ENCODE peak calls at places on chromosomes 4 and X, in six cellular contexts. R, Y, J, A, K and D are unnamed samples.

GRCh38 chr4:8510611-8511285 is 69.4 kb upstream of the GPR78 start:
- DNase-seq in A (no peak), K (no peak), J (no peak), Y (no peak), R (no peak), D (no peak)

GRCh38 chr4:47686294-47686872 is 151.5 kb downstream of the CORIN start:
- DNase-seq in Y (peak), A (peak), K (peak), J (peak), R (peak), D (peak)

GRCh38 chrX:17597836-17598434 is 139.4 kb upstream of the SCML1 start:
- DNase-seq in J (no peak), Y (no peak), A (no peak), R (no peak), K (no peak), D (no peak)

GRCh38 chrX:41912922-41913321 is 10.4 kb downstream of the CASK start:
- DNase-seq in R (no peak), J (no peak), Y (no peak), A (no peak), K (no peak), D (no peak)

GRCh38 chr4:106914223-106914622 is 121.9 kb downstream of the DKK2 start:
- DNase-seq in R (no peak), J (no peak), Y (no peak), K (no peak), A (no peak), D (no peak)

GRCh38 chrX:15816453-15816838 is 26.2 kb downstream of the ZRSR2 start:
- DNase-seq in J (no peak), A (no peak), Y (no peak), R (no peak), K (no peak), D (no peak)

GRCh38 chr4:1052231-1052671 is 40.8 kb downstream of the FGFRL1 start:
- DNase-seq in J (no peak), R (no peak), A (no peak), Y (no peak), K (no peak), D (no peak)

GRCh38 chr4:105719214-105719613 is 10.6 kb downstream of the GSTCD start:
- DNase-seq in K (no peak), J (peak), R (no peak), A (no peak), Y (no peak), D (no peak)

GRCh38 chr4:89305028-89305427 is 2.6 kb downstream of the GPRIN3 start:
- DNase-seq in J (no peak), R (no peak), A (no peak), Y (no peak), K (no peak), D (no peak)

GRCh38 chr4:2341261-2341841 is 77.1 kb downstream of the ZFYVE28 start:
- DNase-seq in Y (no peak), A (no peak), R (no peak), J (no peak), K (no peak), D (no peak)

GRCh38 chr4:168560184-168560834 is 63.5 kb downstream of the PALLD start:
- DNase-seq in Y (no peak), R (no peak), J (no peak), K (no peak), A (no peak), D (no peak)

GRCh38 chr4:185839204-185839712 is 27.3 kb upstream of the SORBS2 start:
- DNase-seq in K (no peak), J (no peak), A (no peak), Y (peak), R (peak), D (peak)

GRCh38 chrX:43618376-43619205 is 37.5 kb upstream of the MAOA start:
- DNase-seq in J (peak), Y (no peak), R (peak), A (no peak), K (no peak), D (peak)

GRCh38 chrX:149074429-149074828 is 430.7 kb downstream of the IDS start:
- DNase-seq in K (no peak), J (no peak), R (no peak), Y (no peak), A (peak), D (no peak)

GRCh38 chrX:68428431-68428830 is 4.9 kb downstream of the OPHN1 start:
- DNase-seq in K (no peak), R (no peak), A (no peak), Y (no peak), J (no peak), D (no peak)

GRCh38 chrX:20594985-20595384 is 328.3 kb upstream of the RPS6KA3 start:
- DNase-seq in Y (peak), R (no peak), A (no peak), K (no peak), J (peak), D (no peak)

GRCh38 chr4:84401669-84402068 is 97.4 kb downstream of the NKX6-1 start:
- DNase-seq in R (no peak), A (no peak), Y (peak), K (no peak), J (no peak), D (no peak)

GRCh38 chr4:1038948-1039492 is 27.6 kb downstream of the FGFRL1 start:
- DNase-seq in Y (no peak), A (no peak), K (no peak), J (peak), R (no peak), D (no peak)

GRCh38 chrX:8783100-8784098 is 17.8 kb downstream of the FAM9A start:
- DNase-seq in R (peak), A (no peak), J (peak), K (peak), Y (no peak), D (peak)

GRCh38 chrX:42818151-42818921 is 40.4 kb upstream of the PPP1R2C start:
- DNase-seq in J (no peak), A (no peak), K (no peak), R (no peak), Y (no peak), D (no peak)

GRCh38 chr4:7218686-7219085 is 26.3 kb downstream of the SORCS2 start:
- DNase-seq in A (no peak), J (no peak), Y (no peak), R (no peak), K (no peak), D (no peak)

GRCh38 chrX:41688835-41689234 is at the start of gene GPR34:
- DNase-seq in R (no peak), K (no peak), J (no peak), A (no peak), Y (no peak), D (no peak)

GRCh38 chrX:51860679-51861078 is 32.7 kb upstream of the MAGED1 start:
- DNase-seq in Y (peak), J (peak), R (no peak), K (peak), A (no peak), D (peak)

DNA sequence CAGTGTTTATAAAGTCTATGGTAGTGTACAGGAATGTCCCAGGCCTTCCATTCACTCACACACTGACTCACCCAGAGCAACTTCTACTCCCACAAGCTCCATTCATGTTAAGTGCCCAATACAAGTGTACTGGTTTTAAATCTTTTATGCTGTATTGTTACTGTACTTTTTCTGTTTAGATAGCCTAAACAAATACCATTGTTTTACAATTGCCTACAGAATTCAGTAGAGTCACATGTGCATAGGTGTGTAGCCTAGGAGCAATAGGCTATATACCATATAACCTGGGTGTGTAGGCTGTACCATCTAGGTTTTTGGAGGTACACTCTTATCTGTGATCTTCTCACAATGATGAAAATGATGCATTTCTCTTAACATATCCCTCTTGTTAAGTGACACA is 126.7 kb downstream of the DGKK start:
- DNase-seq in A (no peak), J (no peak), Y (no peak), K (no peak), R (no peak), D (no peak)
- TF ChIP-seq ZNF274 in A (no peak), J (no peak), Y (no peak), K (no peak), R (no peak), D (no peak)

DNA sequence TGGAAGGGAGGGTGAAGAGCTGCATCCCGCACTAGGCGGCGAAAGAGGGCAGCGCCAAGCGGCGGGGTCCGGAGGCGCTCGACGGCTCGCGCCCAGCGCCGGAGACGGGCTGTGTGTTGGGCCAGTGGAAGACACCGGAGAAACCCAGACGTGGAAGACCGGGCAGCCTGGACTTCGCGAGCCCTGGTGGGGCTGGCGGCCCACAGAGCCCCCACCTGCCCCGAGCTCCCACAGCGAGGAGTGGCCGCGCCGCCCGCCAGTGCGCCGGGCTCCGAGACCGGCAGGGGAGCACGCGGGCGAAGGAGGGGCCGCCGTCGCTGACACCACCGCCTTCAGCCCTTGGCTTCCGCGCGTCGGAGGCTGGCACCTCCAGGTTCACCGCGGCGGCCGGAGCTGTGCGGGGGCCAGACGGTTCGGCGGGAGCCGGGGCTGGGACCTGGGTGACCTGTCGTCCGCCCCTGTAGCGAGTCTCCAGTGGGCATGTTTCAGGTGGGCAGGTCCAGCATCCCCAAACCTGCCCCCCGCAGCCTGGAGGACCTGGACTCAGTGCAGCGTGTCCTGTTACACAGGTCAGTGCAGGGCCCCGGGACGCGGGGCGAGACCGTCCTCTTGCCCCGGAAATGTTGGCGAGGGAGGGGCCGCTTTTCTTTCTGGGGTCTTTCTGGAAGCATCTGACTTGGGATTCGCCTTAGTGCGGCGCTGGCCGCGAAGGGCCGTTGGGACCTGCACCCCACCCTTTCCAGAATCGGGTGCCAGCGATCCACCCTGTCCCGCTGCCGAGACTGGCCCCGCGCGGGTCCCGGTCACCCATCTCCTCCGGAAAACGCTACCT is 9.6 kb upstream of the INTU start:
- DNase-seq in Y (no peak), R (no peak), A (no peak), K (no peak), J (peak), D (no peak)
- TF ChIP-seq YY1 in Y (no peak), R (peak), A (no peak), K (no peak), J (no peak), D (no peak)

GRCh38 chr4:139761461-139761860 is 95.8 kb downstream of the MGST2 start:
- DNase-seq in A (no peak), Y (peak), J (peak), K (peak), R (no peak), D (peak)
- TF ChIP-seq ZNF274 in A (no peak), Y (no peak), J (no peak), K (no peak), R (no peak), D (no peak)

DNA sequence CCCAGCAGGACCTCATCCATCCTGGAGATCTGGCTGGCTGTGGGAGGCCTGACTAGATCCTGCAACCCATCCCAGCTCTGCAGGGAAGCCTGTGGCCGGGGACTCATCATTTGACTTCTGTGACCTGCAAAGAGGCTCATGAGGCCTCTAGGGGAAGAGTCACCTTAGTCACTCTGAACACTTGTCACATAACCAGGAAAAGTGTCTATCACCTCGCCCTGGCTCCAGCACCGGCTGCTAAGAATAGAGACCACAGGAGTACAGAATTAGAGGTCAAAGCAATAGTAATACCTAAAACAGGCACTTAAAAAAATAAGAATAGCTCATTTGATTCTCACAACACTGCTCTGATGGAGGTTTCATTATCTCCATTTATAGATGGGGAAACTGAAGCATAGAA is 3.8 kb upstream of the NSG1 start:
- DNase-seq in K (no peak), J (no peak), A (no peak), Y (no peak), R (no peak), D (no peak)
- TF ChIP-seq YY1 in K (no peak), J (no peak), A (no peak), Y (no peak), R (no peak), D (no peak)